ENCODE peak calls at places on chromosome 14, in five cellular contexts. One of them, this sample, is unnamed.

GRCh38 chr14:81464253-81465001 is 64.3 kb upstream of the STON2 start:
- DNase-seq in NCI-H1105 treated with DMSO at 0.1 percent for 48 hours: peak; percentile 40
- DNase-seq in activated T-cell treated with anti-CD3 and anti-CD28 coated beads, Interleukin-2, amount 50 U/mL, for 72 hours: peak; percentile 76
- DNase-seq in COR-L47: peak; percentile 14
- DNase-seq in T-helper 2 cell: peak; percentile 50
- DNase-seq in this sample: peak; percentile 78

GRCh38 chr14:51884086-51884927 is 23.9 kb downstream of the GNG2 start:
- DNase-seq in COR-L47: no peak
- DNase-seq in activated T-cell treated with anti-CD3 and anti-CD28 coated beads, Interleukin-2, amount 50 U/mL, for 72 hours: no peak
- DNase-seq in T-helper 2 cell: no peak
- DNase-seq in NCI-H1105 treated with DMSO at 0.1 percent for 48 hours: no peak
- DNase-seq in this sample: no peak

GRCh38 chr14:54724772-54725325 is 157.9 kb downstream of the SAMD4A start:
- DNase-seq in T-helper 2 cell: no peak
- DNase-seq in activated T-cell treated with anti-CD3 and anti-CD28 coated beads, Interleukin-2, amount 50 U/mL, for 72 hours: no peak
- DNase-seq in NCI-H1105 treated with DMSO at 0.1 percent for 48 hours: no peak
- DNase-seq in COR-L47: no peak
- DNase-seq in this sample: no peak

GRCh38 chr14:61861320-61861865 is 99.2 kb downstream of the SNAPC1 start:
- DNase-seq in T-helper 2 cell: no peak
- DNase-seq in NCI-H1105 treated with DMSO at 0.1 percent for 48 hours: no peak
- DNase-seq in activated T-cell treated with anti-CD3 and anti-CD28 coated beads, Interleukin-2, amount 50 U/mL, for 72 hours: no peak
- DNase-seq in COR-L47: no peak
- DNase-seq in this sample: no peak

GRCh38 chr14:73265721-73266046 is 28.4 kb downstream of the PAPLN start:
- DNase-seq in activated T-cell treated with anti-CD3 and anti-CD28 coated beads, Interleukin-2, amount 50 U/mL, for 72 hours: no peak
- DNase-seq in T-helper 2 cell: no peak
- DNase-seq in COR-L47: no peak
- DNase-seq in NCI-H1105 treated with DMSO at 0.1 percent for 48 hours: no peak
- DNase-seq in this sample: no peak

GRCh38 chr14:88168498-88169165 is 154.4 kb downstream of the KCNK10 start:
- DNase-seq in NCI-H1105 treated with DMSO at 0.1 percent for 48 hours: no peak
- DNase-seq in COR-L47: no peak
- DNase-seq in activated T-cell treated with anti-CD3 and anti-CD28 coated beads, Interleukin-2, amount 50 U/mL, for 72 hours: peak; percentile 60
- DNase-seq in T-helper 2 cell: peak; percentile 40
- DNase-seq in this sample: peak; percentile 54

GRCh38 chr14:53378142-53378541 is 225.0 kb upstream of the DDHD1 start:
- DNase-seq in NCI-H1105 treated with DMSO at 0.1 percent for 48 hours: no peak
- DNase-seq in activated T-cell treated with anti-CD3 and anti-CD28 coated beads, Interleukin-2, amount 50 U/mL, for 72 hours: no peak
- DNase-seq in COR-L47: no peak
- DNase-seq in T-helper 2 cell: no peak
- DNase-seq in this sample: no peak

GRCh38 chr14:86961106-86961716 is 1031.8 kb downstream of the GALC start:
- DNase-seq in COR-L47: no peak
- DNase-seq in activated T-cell treated with anti-CD3 and anti-CD28 coated beads, Interleukin-2, amount 50 U/mL, for 72 hours: no peak
- DNase-seq in NCI-H1105 treated with DMSO at 0.1 percent for 48 hours: no peak
- DNase-seq in T-helper 2 cell: no peak
- DNase-seq in this sample: no peak

GRCh38 chr14:90795744-90796143 is 20.5 kb downstream of the TTC7B start:
- DNase-seq in NCI-H1105 treated with DMSO at 0.1 percent for 48 hours: no peak
- DNase-seq in COR-L47: no peak
- DNase-seq in activated T-cell treated with anti-CD3 and anti-CD28 coated beads, Interleukin-2, amount 50 U/mL, for 72 hours: no peak
- DNase-seq in T-helper 2 cell: no peak
- DNase-seq in this sample: no peak

GRCh38 chr14:35355981-35356839 is 48.3 kb downstream of the NFKBIA start:
- DNase-seq in NCI-H1105 treated with DMSO at 0.1 percent for 48 hours: no peak
- DNase-seq in activated T-cell treated with anti-CD3 and anti-CD28 coated beads, Interleukin-2, amount 50 U/mL, for 72 hours: peak; percentile 71
- DNase-seq in COR-L47: no peak
- DNase-seq in T-helper 2 cell: no peak
- DNase-seq in this sample: no peak

GRCh38 chr14:71725802-71726638 is 206.2 kb upstream of the RGS6 start:
- DNase-seq in COR-L47: no peak
- DNase-seq in T-helper 2 cell: no peak
- DNase-seq in activated T-cell treated with anti-CD3 and anti-CD28 coated beads, Interleukin-2, amount 50 U/mL, for 72 hours: no peak
- DNase-seq in NCI-H1105 treated with DMSO at 0.1 percent for 48 hours: no peak
- DNase-seq in this sample: no peak

GRCh38 chr14:68574461-68574860 is 218.4 kb downstream of the ZFP36L1 start:
- DNase-seq in COR-L47: no peak
- DNase-seq in T-helper 2 cell: no peak
- DNase-seq in activated T-cell treated with anti-CD3 and anti-CD28 coated beads, Interleukin-2, amount 50 U/mL, for 72 hours: no peak
- DNase-seq in NCI-H1105 treated with DMSO at 0.1 percent for 48 hours: no peak
- DNase-seq in this sample: no peak

GRCh38 chr14:42027271-42027670 is 420.6 kb downstream of the LRFN5 start:
- DNase-seq in NCI-H1105 treated with DMSO at 0.1 percent for 48 hours: no peak
- DNase-seq in T-helper 2 cell: no peak
- DNase-seq in COR-L47: no peak
- DNase-seq in activated T-cell treated with anti-CD3 and anti-CD28 coated beads, Interleukin-2, amount 50 U/mL, for 72 hours: no peak
- DNase-seq in this sample: no peak

GRCh38 chr14:38291681-38292459 is 36.0 kb upstream of the CLEC14A start:
- DNase-seq in activated T-cell treated with anti-CD3 and anti-CD28 coated beads, Interleukin-2, amount 50 U/mL, for 72 hours: no peak
- DNase-seq in NCI-H1105 treated with DMSO at 0.1 percent for 48 hours: no peak
- DNase-seq in T-helper 2 cell: no peak
- DNase-seq in COR-L47: no peak
- DNase-seq in this sample: no peak

GRCh38 chr14:23114669-23115491 is 4.2 kb downstream of the CEBPE start:
- DNase-seq in COR-L47: no peak
- DNase-seq in NCI-H1105 treated with DMSO at 0.1 percent for 48 hours: no peak
- DNase-seq in activated T-cell treated with anti-CD3 and anti-CD28 coated beads, Interleukin-2, amount 50 U/mL, for 72 hours: no peak
- DNase-seq in T-helper 2 cell: no peak
- DNase-seq in this sample: no peak

GRCh38 chr14:23321572-23322547 is 603 bp downstream of the PABPN1 start:
- DNase-seq in T-helper 2 cell: peak; percentile 26
- DNase-seq in activated T-cell treated with anti-CD3 and anti-CD28 coated beads, Interleukin-2, amount 50 U/mL, for 72 hours: peak; percentile 82
- DNase-seq in COR-L47: no peak
- DNase-seq in NCI-H1105 treated with DMSO at 0.1 percent for 48 hours: no peak
- DNase-seq in this sample: peak; percentile 20

This sample was measured in T-helper 1 cell.